ENCODE peak calls at places on chromosomes 5 and 9, in eight cellular contexts. J is AG09309, B is astrocyte, G is choroid plexus epithelial cell, V is lower lobe of right lung, U is left lung, R is adrenal gland, T is endodermal cell. W is an unnamed sample.

GRCh38 chr5:94793816-94794198 is 175.3 kb downstream of the SLF1 start:
- DNase-seq in J (no peak), U (no peak), V (no peak), G (peak), B (peak), R (no peak), T (no peak), W (no peak)

GRCh38 chr5:112529525-112529924 is 110.4 kb upstream of the EPB41L4A start:
- DNase-seq in J (no peak), B (no peak), U (no peak), G (peak), T (peak), V (no peak), R (no peak), W (no peak)

GRCh38 chr5:154273028-154273617 is 82.6 kb downstream of the GALNT10 start:
- DNase-seq in J (no peak), V (no peak), G (peak), T (peak), B (no peak), U (peak), R (peak), W (no peak)

GRCh38 chr9:6788175-6789016 is 30.6 kb downstream of the KDM4C start:
- DNase-seq in V (no peak), J (no peak), B (peak), G (peak), T (peak), U (no peak), R (no peak), W (no peak)

GRCh38 chr5:34059997-34060396 is 17.0 kb upstream of the C1QTNF3 start:
- DNase-seq in J (no peak), G (no peak), R (no peak), B (no peak), V (no peak), T (no peak), U (no peak), W (no peak)

GRCh38 chr9:115944166-115944948 is 209.2 kb upstream of the PAPPA start:
- DNase-seq in J (peak), B (peak), V (peak), U (peak), G (peak), R (peak), T (no peak), W (peak)

GRCh38 chr5:141508808-141509611 is 20.1 kb downstream of the PCDHGC5 start:
- DNase-seq in V (no peak), G (peak), T (peak), J (peak), B (peak), R (peak), U (no peak), W (no peak)

GRCh38 chr5:89436464-89436863 is 553.5 kb upstream of the MEF2C start:
- DNase-seq in B (no peak), U (no peak), T (no peak), G (no peak), R (no peak), J (no peak), V (no peak), W (no peak)

GRCh38 chr5:111345731-111346130 is 121.5 kb downstream of the CAMK4 start:
- DNase-seq in V (no peak), B (peak), R (no peak), G (no peak), U (no peak), J (no peak), T (no peak), W (no peak)

GRCh38 chr5:136089804-136090203 is 42.8 kb upstream of the SMAD5 start:
- DNase-seq in B (peak), R (peak), J (no peak), G (no peak), U (no peak), V (no peak), T (peak), W (no peak)

GRCh38 chr9:88998506-88998905 is 7.2 kb downstream of the S1PR3 start:
- DNase-seq in B (no peak), R (no peak), G (peak), T (no peak), J (no peak), U (no peak), V (no peak), W (no peak)
- H3K4me3 ChIP-seq in B (no peak), R (no peak), G (no peak), T (no peak), J (no peak), U (no peak), V (no peak), W (no peak)

GRCh38 chr5:15833365-15833764 is 333.4 kb downstream of the FBXL7 start:
- DNase-seq in G (no peak), R (no peak), V (no peak), U (no peak), T (no peak), J (no peak), B (no peak), W (no peak)
- TF ChIP-seq CTCF in G (no peak), R (no peak), V (no peak), U (no peak), T (no peak), J (no peak), B (no peak), W (no peak)

DNA sequence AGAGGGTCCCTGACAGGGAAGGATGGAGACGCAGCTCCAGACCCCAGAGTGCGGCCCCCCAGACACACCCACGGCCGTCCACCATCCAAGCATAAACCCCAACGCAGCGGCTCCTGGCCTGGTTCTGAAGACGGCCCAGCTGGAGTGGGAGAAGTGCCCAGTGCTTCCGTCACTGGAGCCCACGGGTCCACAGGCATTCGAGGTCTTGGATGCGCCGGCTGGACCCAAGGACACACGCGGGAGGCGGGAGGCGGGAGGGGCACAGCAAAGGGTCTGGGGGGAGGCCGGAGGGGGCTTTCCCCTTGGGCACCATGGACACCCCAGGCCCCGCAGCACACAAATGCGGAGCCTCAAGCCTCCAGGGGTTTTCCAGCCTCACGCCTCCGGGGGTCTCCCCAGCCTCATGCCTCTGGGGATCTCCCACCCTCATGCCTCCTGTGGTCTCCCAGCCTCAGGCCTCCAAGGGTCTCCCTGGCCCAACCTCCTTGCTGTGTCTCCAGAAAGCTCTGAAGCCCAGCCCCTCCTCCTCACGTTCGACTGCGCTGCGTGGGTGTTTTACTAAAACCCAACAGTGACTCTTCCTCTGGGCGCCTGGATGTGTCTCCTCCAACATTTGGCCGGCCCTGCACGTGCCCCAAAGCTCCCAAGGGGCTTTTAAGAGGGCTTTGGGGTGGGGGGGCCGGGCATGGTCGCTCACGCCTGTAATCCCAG is 15.2 kb downstream of the EXD3 start:
- DNase-seq in J (no peak), B (no peak), T (no peak), G (peak), V (no peak), U (no peak), R (peak), W (no peak)
- H3K4me3 ChIP-seq in J (no peak), B (no peak), T (no peak), G (no peak), V (peak), U (no peak), R (peak), W (no peak)

DNA sequence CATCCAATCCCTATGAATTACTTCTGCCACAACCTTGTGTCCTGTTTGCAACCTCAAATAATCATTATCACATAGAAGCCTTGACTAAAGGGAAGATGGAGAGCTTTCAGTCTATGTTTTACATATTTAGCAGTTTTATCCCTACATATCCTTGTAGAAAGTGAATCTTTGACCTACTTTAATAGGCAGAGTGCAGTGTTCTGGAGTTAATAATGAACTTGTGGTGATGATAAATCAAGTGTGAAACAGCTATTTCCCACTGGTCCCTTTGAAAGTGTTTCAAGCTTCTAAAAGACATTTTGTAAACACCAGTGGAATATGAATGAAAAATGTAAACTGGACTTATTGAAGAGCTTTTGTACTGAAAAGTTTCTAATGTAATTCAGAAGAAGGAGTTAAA is 406.7 kb downstream of the GABRG2 start:
- DNase-seq in V (no peak), B (no peak), J (no peak), R (no peak), T (no peak), U (no peak), G (no peak), W (no peak)
- TF ChIP-seq CTCF in V (no peak), B (no peak), J (no peak), R (no peak), T (no peak), U (no peak), G (no peak), W (no peak)

GRCh38 chr9:126638571-126639132 is 24.9 kb downstream of the LMX1B start:
- DNase-seq in V (no peak), U (no peak), J (no peak), R (no peak), B (no peak), T (peak), G (no peak), W (no peak)
- H3K4me3 ChIP-seq in V (no peak), U (no peak), J (no peak), R (no peak), B (no peak), T (peak), G (no peak), W (no peak)

GRCh38 chr9:72755836-72756235 is 197.0 kb downstream of the ALDH1A1 start:
- DNase-seq in U (no peak), G (no peak), R (no peak), T (no peak), B (no peak), V (no peak), J (no peak), W (no peak)

GRCh38 chr9:72751541-72751940 is 201.3 kb downstream of the ALDH1A1 start:
- DNase-seq in J (no peak), R (no peak), U (no peak), B (no peak), G (no peak), T (no peak), V (no peak), W (peak)

GRCh38 chr9:72758944-72759343 is 193.9 kb downstream of the ALDH1A1 start:
- DNase-seq in B (no peak), R (no peak), T (no peak), V (no peak), G (no peak), U (no peak), J (no peak), W (no peak)

GRCh38 chr9:72749276-72749675 is 203.6 kb downstream of the ALDH1A1 start:
- DNase-seq in R (no peak), B (no peak), V (no peak), J (no peak), T (no peak), G (no peak), U (no peak), W (no peak)

DNA sequence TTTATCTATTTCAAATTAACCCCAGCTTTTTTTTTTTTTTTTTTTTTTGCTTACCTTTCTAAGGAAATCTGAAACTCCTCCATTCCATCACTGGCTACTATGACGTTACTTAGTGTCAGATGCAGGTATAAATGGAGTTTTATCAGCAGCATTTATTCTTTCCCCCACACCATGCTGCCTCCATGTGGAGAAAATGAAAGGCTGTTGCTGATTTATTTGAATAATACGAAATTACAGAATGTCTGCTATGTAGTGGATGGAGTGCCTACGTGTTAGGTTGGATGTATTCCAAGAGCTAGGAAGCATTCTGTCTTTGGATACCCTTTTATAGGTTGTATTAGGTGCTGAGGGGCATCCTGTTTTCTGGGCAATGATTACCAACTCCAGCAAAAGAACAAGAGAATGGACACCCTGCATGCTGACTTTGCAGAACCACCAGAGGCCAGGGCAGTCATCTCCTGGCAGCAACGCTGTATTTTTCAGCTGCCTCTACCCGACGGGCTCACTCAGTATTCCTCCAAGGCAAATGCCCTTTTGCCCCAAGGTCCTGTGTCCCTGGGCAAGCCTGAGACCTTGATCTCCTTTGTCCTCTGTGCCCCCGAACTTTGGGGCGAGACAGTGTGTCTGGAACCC is 199.5 kb downstream of the ALDH1A1 start:
- DNase-seq in T (no peak), V (no peak), B (peak), U (no peak), G (peak), J (no peak), R (no peak), W (peak)
- TF ChIP-seq CTCF in T (peak), V (peak), B (peak), U (no peak), G (peak), J (peak), R (peak), W (peak)

DNA sequence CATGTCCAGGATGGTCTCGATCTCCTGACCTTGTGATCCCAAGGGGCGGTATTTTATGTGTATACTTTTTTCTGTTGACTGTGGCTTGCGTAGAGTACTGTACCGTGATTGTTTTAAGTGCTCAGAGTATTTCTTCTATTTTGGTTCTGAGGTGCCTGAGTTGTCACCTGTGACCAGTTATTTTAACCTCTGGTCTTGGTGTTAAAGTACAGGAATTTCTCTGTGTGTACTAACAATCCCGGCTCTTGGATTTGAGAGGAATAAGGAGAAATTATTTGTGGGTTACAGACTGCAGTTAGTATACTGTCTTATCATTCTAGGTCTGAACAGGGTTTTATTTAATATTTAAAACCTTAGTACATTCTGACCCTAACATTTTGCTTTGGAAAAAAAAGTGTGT is 2.0 kb downstream of the ANKHD1 start:
- DNase-seq in T (no peak), G (no peak), B (no peak), R (no peak), U (no peak), V (no peak), J (no peak), W (no peak)
- H3K4me3 ChIP-seq in T (peak), G (no peak), B (peak), R (no peak), U (no peak), V (peak), J (no peak), W (peak)